ENCODE peak calls at places on chromosomes 6 and 20, in six cellular contexts. N is PC-9, F is HFF-Myc, L is astrocyte of the spinal cord, E is fibroblast of mammary gland, J is coronary artery. B is an unnamed sample.

GRCh38 chr6:5499644-5500306 is 238.5 kb downstream of the FARS2 start:
- DNase-seq in N (no peak), F (no peak), E (peak; percentile 87), L (peak; percentile 74), J (no peak), B (no peak)

GRCh38 chr6:142045380-142046270 is 87.1 kb upstream of the GJE1 start:
- DNase-seq in N (no peak), E (peak; percentile 71), L (peak; percentile 44), J (no peak), F (peak; percentile 72), B (no peak)

GRCh38 chr6:41693866-41694265 is 41.5 kb downstream of the TFEB start:
- DNase-seq in L (no peak), E (no peak), J (no peak), N (no peak), F (no peak), B (no peak)

GRCh38 chr6:100062621-100063020 is 68.6 kb upstream of the MCHR2 start:
- DNase-seq in N (no peak), F (no peak), J (no peak), L (no peak), E (no peak), B (no peak)

GRCh38 chr20:61937963-61938838 is 127.5 kb downstream of the TAF4 start:
- DNase-seq in J (no peak), F (no peak), L (no peak), E (no peak), N (no peak), B (no peak)

GRCh38 chr20:50436052-50436656 is 74.0 kb upstream of the PTPN1 start:
- DNase-seq in E (no peak), L (no peak), F (no peak), N (no peak), J (no peak), B (no peak)

GRCh38 chr20:45925821-45926506 is 8.5 kb upstream of the PCIF1 start:
- DNase-seq in F (no peak), J (no peak), E (no peak), L (no peak), N (no peak), B (no peak)

GRCh38 chr6:119334535-119335264 is 14.9 kb downstream of the MAN1A1 start:
- DNase-seq in L (no peak), F (no peak), E (no peak), N (no peak), J (no peak), B (no peak)

GRCh38 chr6:31037692-31038091 is 27.4 kb downstream of the MUC22 start:
- DNase-seq in N (peak; percentile 47), J (no peak), F (no peak), E (peak; percentile 22), L (peak; percentile 16), B (no peak)

GRCh38 chr6:158566207-158566818 is 6.4 kb downstream of the TMEM181 start:
- DNase-seq in L (no peak), N (no peak), E (no peak), J (peak; percentile 38), F (no peak), B (no peak)

GRCh38 chr20:44911264-44911921 is 1.5 kb downstream of the PABPC1L start:
- DNase-seq in F (no peak), N (peak; percentile 83), J (no peak), L (peak; percentile 41), E (peak; percentile 53), B (peak; percentile 88)

GRCh38 chr6:44003345-44004061 is 123.7 kb downstream of the MRPL14 start:
- DNase-seq in F (no peak), E (no peak), N (no peak), L (no peak), J (no peak), B (no peak)

GRCh38 chr6:85569323-85569722 is 24.3 kb downstream of the SNX14 start:
- DNase-seq in L (peak; percentile 44), N (no peak), J (no peak), F (no peak), E (peak; percentile 71), B (no peak)

GRCh38 chr20:42887281-42887680 is 302.4 kb downstream of the PTPRT start:
- DNase-seq in E (no peak), J (no peak), N (no peak), L (no peak), F (no peak), B (no peak)

GRCh38 chr20:42886046-42886445 is 303.7 kb downstream of the PTPRT start:
- DNase-seq in F (no peak), N (no peak), J (no peak), L (no peak), E (no peak), B (no peak)

GRCh38 chr20:42895062-42895461 is 294.6 kb downstream of the PTPRT start:
- DNase-seq in F (no peak), N (no peak), J (no peak), E (no peak), L (no peak), B (no peak)

GRCh38 chr20:42886801-42887200 is 302.9 kb downstream of the PTPRT start:
- DNase-seq in F (no peak), N (no peak), J (no peak), L (no peak), E (no peak), B (no peak)

GRCh38 chr20:42889517-42889916 is 300.2 kb downstream of the PTPRT start:
- DNase-seq in E (no peak), N (no peak), F (no peak), J (no peak), L (no peak), B (no peak)
- TF ChIP-seq CTCF in E (no peak), N (no peak), F (no peak), J (no peak), L (no peak), B (no peak)

GRCh38 chr20:34583524-34583923 is 25.0 kb downstream of the MAP1LC3A start:
- DNase-seq in E (no peak), N (no peak), F (no peak), L (no peak), J (peak; percentile 40), B (no peak)
- H3K4me3 ChIP-seq in E (no peak overlapping the region), N (no peak overlapping the region), F (no peak overlapping the region), L (no peak overlapping the region), J (no peak overlapping the region), B (no peak overlapping the region)

DNA sequence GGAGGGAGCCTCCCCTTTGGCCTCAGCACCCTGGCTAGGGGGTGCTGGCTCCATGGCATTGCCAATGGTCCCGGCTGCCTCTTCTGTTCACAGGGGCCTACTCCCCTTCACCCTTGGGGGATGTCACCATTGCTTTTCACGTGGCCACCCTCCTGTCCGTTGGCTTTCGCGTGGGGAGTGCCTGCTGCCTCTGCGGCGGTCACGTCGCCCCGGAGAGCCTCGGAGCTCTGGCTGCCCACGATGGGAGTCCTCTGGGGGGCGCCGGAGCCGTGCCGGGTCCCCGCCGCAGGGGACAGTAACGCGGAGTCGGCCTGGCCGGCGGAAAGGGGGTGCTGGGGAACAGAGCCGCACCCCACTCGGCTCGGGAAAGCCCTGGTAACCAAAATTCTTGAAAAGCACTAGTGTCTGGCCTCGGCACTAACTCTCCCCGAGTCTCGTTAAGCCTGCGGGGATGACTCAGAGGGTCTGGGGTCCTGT is 661 bp upstream of the HEBP2 start:
- DNase-seq in F (no peak), E (no peak), L (no peak), J (no peak), N (no peak), B (no peak)
- TF ChIP-seq CTCF in F (peak; percentile 12), E (no peak), L (peak; percentile 42), J (no peak), N (no peak), B (no peak)

GRCh38 chr6:7912736-7913517 is 2.3 kb upstream of the TXNDC5 start:
- DNase-seq in N (no peak), E (no peak), F (no peak), L (no peak), J (no peak), B (no peak)

GRCh38 chr6:7910654-7911344 is at the start of gene TXNDC5:
- DNase-seq in J (peak; percentile 77), F (no peak), L (peak; percentile 61), N (no peak), E (peak; percentile 57), B (no peak)

GRCh38 chr6:7911345-7911725 is 747 bp upstream of the TXNDC5 start:
- DNase-seq in N (peak; percentile 61), L (no peak), F (no peak), J (peak; percentile 67), E (no peak), B (no peak)

GRCh38 chr6:7910298-7910653 is 312 bp downstream of the TXNDC5 start:
- DNase-seq in J (peak; percentile 74), E (no peak), L (peak; percentile 12), N (no peak), F (no peak), B (no peak)

DNA sequence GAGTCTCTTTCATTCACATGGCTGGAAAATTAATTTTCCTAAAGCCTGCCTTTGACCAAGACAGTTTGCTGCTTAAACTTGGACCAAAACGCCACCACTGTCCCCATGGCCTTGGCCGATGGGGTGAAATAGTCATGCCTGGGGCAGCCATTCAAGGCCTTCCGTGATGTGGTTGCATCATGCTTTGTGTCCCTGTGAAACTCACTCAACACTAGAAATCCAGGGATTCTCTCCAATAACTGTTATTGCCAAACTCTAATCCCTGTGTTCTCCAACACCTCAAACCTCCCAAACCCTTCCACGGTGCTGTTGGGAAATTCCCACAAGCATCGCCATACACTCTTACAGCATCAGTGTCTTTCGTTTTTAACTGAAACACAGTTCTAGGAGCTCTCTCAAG is 1.4 kb upstream of the TXNDC5 start:
- DNase-seq in L (no peak), F (no peak), N (no peak), E (peak; percentile 23), J (peak; percentile 68), B (no peak)
- H3K4me3 ChIP-seq in L (no peak overlapping the region), F (no peak overlapping the region), N (no peak overlapping the region), E (no peak overlapping the region), J (no peak overlapping the region), B (no peak overlapping the region)

GRCh38 chr6:79233611-79234149 is 802 bp downstream of the HMGN3 start:
- DNase-seq in F (peak; percentile 52), J (peak; percentile 96), E (peak; percentile 85), N (peak; percentile 66), L (peak; percentile 91), B (peak; percentile 48)
- TF ChIP-seq CTCF in F (peak; percentile 9), J (no peak), E (peak; percentile 19), N (peak; percentile 25), L (peak; percentile 27), B (peak; percentile 24)

DNA sequence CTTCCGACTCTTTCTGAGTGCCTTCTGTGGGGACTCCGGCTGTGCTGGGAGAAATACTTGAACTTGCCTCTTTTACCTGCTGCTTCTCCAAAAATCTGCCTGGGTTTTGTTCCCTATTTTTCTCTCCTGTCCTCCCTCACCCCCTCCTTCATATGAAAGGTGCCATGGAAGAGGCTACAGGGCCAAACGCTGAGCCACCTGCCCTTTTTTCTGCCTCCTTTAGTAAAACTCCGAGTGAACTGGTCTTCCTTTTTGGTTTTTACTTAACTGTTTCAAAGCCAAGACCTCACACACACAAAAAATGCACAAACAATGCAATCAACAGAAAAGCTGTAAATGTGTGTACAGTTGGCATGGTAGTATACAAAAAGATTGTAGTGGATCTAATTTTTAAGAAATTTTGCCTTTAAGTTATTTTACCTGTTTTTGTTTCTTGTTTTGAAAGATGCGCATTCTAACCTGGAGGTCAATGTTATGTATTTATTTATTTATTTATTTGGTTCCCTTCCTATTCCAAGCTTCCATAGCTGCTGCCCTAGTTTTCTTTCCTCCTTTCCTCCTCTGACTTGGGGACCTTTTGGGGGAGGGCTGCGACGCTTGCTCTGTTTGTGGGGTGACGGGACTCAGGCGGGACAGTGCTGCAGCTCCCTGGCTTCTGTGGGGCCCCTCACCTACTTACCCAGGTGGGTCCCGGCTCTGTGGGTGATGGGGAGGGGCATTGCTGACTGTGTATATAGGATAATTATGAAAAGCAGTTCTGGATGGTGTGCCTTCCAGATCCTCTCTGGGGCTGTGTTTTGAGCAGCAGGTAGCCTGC is 4.8 kb downstream of the PIM1 start:
- DNase-seq in N (no peak), F (no peak), J (no peak), L (no peak), E (no peak), B (no peak)
- H3K4me3 ChIP-seq in N (no peak overlapping the region), F (no peak overlapping the region), J (peak overlapping the region; percentile 18), L (no peak overlapping the region), E (no peak overlapping the region), B (no peak overlapping the region)

GRCh38 chr20:56778765-56779195 is 149.7 kb downstream of the TFAP2C start:
- DNase-seq in J (no peak), N (no peak), E (peak; percentile 30), L (peak; percentile 51), F (peak; percentile 24), B (no peak)
- TF ChIP-seq CTCF in J (no peak), N (no peak), E (no peak), L (no peak), F (no peak), B (no peak)